ENCODE peak calls at places on chromosomes 11 and 22, in ten cellular contexts. I is retinal pigment epithelial cell; D is LoVo; Y is NCI-H1694; N is NCI-H2171 treated with DMSO at 0.1 percent for 48 hours; E is foreskin fibroblast; G is activated T-cell treated with anti-CD3 and anti-CD28 coated beads for 1 hour; S is breast epithelium; K is left colon; R is stimulated activated naive CD4-positive, alpha-beta T cell. B is an unnamed sample.

GRCh38 chr11:77019976-77020591 is 14.1 kb upstream of the B3GNT6 start:
- DNase-seq in I (no peak), D (peak), Y (no peak), N (no peak), E (peak), G (no peak), S (no peak), K (no peak), R (no peak), B (no peak)

GRCh38 chr22:34812631-34813030 is 253.3 kb upstream of the ISX start:
- DNase-seq in I (no peak), D (no peak), Y (no peak), N (no peak), E (no peak), G (no peak), S (no peak), K (no peak), R (no peak), B (no peak)

GRCh38 chr11:59426361-59427067 is at the start of gene OR5A2:
- DNase-seq in I (no peak), D (no peak), Y (no peak), N (no peak), E (no peak), G (no peak), S (no peak), K (no peak), R (no peak), B (no peak)

GRCh38 chr11:29022676-29023075 is 914.5 kb downstream of the METTL15 start:
- DNase-seq in I (no peak), D (no peak), Y (no peak), N (no peak), E (no peak), G (no peak), S (no peak), K (no peak), R (no peak), B (no peak)

GRCh38 chr11:121890377-121890776 is 225.6 kb downstream of the BLID start:
- DNase-seq in I (peak), D (peak), Y (no peak), N (no peak), E (peak), G (no peak), S (no peak), K (no peak), R (no peak), B (no peak)

GRCh38 chr22:19446603-19447387 is 716 bp downstream of the C22orf39 start:
- DNase-seq in I (no peak), D (no peak), Y (no peak), N (no peak), E (no peak), G (no peak), S (no peak), K (no peak), R (no peak), B (no peak)

GRCh38 chr22:31920306-31920705 is 24.0 kb upstream of the YWHAH start:
- DNase-seq in I (no peak), D (no peak), Y (no peak), N (no peak), E (no peak), G (no peak), S (no peak), K (no peak), R (no peak), B (no peak)

GRCh38 chr11:26777276-26777939 is 55.5 kb upstream of the SLC5A12 start:
- DNase-seq in I (no peak), D (no peak), Y (no peak), N (no peak), E (no peak), G (no peak), S (no peak), K (no peak), R (no peak), B (no peak)

GRCh38 chr22:29883045-29883830 is at the start of gene MTMR3:
- DNase-seq in I (peak), D (peak), Y (peak), N (peak), E (peak), G (peak), S (peak), K (peak), R (peak), B (peak)

GRCh38 chr22:43995057-43995685 is 28.9 kb upstream of the PARVB start:
- DNase-seq in I (no peak), D (no peak), Y (no peak), N (no peak), E (no peak), G (no peak), S (no peak), K (no peak), R (no peak), B (no peak)

GRCh38 chr11:118282635-118283310 is 18.7 kb upstream of the MPZL2 start:
- DNase-seq in I (no peak), D (no peak), Y (no peak), N (no peak), E (no peak), G (no peak), S (no peak), K (no peak), R (no peak), B (no peak)

GRCh38 chr11:86116386-86116726 is 47.5 kb upstream of the PICALM start:
- DNase-seq in I (no peak), D (no peak), Y (no peak), N (no peak), E (peak), G (no peak), S (no peak), K (no peak), R (no peak), B (no peak)

GRCh38 chr22:25908755-25909154 is 166.8 kb downstream of the MYO18B start:
- DNase-seq in I (no peak), D (no peak), Y (no peak), N (no peak), E (no peak), G (no peak), S (no peak), K (no peak), R (no peak), B (no peak)

GRCh38 chr22:46147471-46148267 is 2.7 kb upstream of the PPARA start:
- DNase-seq in I (no peak), D (no peak), Y (no peak), N (no peak), E (no peak), G (no peak), S (peak), K (no peak), R (no peak), B (no peak)

GRCh38 chr11:132771746-132772145 is 760.6 kb downstream of the OPCML start:
- DNase-seq in I (no peak), D (no peak), Y (no peak), N (no peak), E (no peak), G (no peak), S (no peak), K (no peak), R (no peak), B (no peak)